ENCODE peak calls at places on chromosomes 2 and 18, in four cellular contexts. O is HepG2, F is K562, M is GM12878. I is an unnamed sample.

GRCh38 chr18:41761329-41762028 is 193.6 kb upstream of the PIK3C3 start:
- DNase-seq in F (no peak), O (no peak), M (no peak), I (peak; percentile 21)

GRCh38 chr2:68412127-68412819 is 47.2 kb downstream of the PLEK start:
- DNase-seq in M (no peak), O (no peak), F (no peak), I (no peak)

GRCh38 chr2:200814917-200815316 is 3.2 kb downstream of the BZW1 start:
- DNase-seq in F (no peak), M (no peak), O (no peak), I (no peak)

GRCh38 chr2:96195410-96196071 is 13.1 kb downstream of the STARD7 start:
- DNase-seq in M (no peak), F (peak; percentile 14), O (peak; percentile 35), I (no peak)

GRCh38 chr2:3288455-3289163 is 89.0 kb downstream of the EIPR1 start:
- DNase-seq in O (no peak), M (no peak), F (no peak), I (no peak)

GRCh38 chr2:134336936-134337335 is 83.1 kb downstream of the MGAT5 start:
- DNase-seq in F (no peak), O (no peak), M (no peak), I (no peak)

GRCh38 chr18:21933931-21934765 is 193.6 kb downstream of the MIB1 start:
- DNase-seq in O (no peak), M (no peak), F (no peak), I (no peak)

GRCh38 chr2:207934720-207935119 is 90.6 kb downstream of the PLEKHM3 start:
- DNase-seq in M (no peak), O (peak; percentile 68), F (no peak), I (no peak)

GRCh38 chr2:209727077-209727476 is 44.6 kb upstream of the UNC80 start:
- DNase-seq in M (no peak), O (peak; percentile 9), F (no peak), I (no peak)

GRCh38 chr2:66301073-66301766 is 133.7 kb upstream of the MEIS1 start:
- DNase-seq in F (no peak), M (no peak), O (no peak), I (no peak)

GRCh38 chr2:144597894-144598593 is 78.1 kb upstream of the ZEB2 start:
- DNase-seq in O (no peak), M (no peak), F (no peak), I (no peak)

DNA sequence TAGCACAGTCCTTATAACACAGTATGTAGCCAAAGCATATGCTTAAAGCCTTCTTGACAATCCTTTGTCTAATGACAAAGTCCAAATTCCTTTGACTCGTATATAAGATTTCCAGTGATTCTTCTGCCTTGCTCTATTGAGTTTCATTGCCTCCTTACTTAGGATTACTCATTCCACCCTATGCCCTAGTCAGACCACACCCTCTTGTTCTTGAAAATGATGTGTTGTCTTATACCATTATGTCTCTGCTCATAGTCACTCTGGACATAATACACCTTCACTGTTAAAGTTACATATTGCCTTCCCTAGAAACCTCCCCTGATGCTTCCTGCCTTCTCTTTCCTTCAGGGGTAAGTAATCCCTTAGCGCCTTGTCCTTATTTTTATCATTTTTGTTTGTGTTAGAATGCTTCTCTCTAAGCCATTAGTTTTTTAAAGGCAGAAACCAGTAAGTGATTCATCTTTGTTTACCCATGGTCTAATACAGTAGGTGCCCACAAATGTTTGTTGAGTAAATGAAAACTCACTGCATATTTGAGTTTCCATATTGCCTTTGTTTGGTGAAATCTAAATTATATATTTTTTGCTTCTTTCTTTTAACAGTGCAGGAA is 19.3 kb downstream of the GPD2 start:
- DNase-seq in O (no peak), M (no peak), F (no peak), I (peak; percentile 65)
- TF ChIP-seq CHD4 in O (no peak), M (no peak), F (no peak), I (no peak)

GRCh38 chr18:12948055-12948804 is 419 bp downstream of the SEH1L start:
- DNase-seq in M (peak; percentile 78), F (peak; percentile 96), O (peak; percentile 87), I (peak; percentile 53)
- TF ChIP-seq EP300 in M (no peak), F (no peak), O (no peak), I (no peak)

DNA sequence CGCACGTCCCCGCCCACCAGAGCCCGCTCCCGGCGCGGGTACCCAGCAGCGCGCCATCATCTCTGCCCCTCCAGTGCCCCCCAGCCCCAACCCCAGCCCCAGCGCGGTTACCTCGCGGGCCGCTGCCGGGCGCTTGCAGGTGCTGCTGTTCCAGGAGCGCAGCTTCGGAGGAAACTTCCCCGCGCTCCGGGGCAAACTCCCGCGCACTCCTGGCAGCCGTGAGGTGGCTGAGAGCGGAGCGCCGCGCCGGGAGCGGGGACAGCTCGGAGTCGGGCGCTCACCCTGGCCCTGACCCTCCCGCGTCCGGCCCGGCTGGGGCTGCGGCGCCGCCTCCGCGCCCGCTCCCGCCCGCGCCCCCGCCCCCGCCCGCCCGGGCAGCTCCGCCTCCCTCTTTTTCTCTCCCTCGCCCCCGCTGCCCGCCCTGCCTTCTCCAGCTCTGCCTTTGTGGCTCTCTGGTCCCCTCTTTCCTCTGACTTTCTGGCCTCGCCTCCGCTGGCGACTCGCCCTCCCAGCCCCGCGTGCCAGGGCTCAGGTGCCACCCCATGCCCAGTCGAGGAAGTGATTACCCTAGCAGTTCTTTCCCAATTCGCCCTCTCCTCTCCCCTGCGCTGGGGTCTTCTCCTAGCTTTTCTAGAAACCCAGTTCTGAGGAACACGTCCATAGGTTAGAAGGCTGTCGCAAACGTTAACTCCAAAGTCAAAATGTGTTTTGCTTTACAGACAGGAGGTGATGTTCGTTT is at the start of gene CHST9:
- DNase-seq in F (no peak), O (no peak), M (no peak), I (no peak)
- H3K4me2 ChIP-seq in F (no peak within 1 kb of the TSS), O (peak within 1 kb of the TSS; percentile 61), M (no peak within 1 kb of the TSS), I (peak within 1 kb of the TSS; percentile 75)

DNA sequence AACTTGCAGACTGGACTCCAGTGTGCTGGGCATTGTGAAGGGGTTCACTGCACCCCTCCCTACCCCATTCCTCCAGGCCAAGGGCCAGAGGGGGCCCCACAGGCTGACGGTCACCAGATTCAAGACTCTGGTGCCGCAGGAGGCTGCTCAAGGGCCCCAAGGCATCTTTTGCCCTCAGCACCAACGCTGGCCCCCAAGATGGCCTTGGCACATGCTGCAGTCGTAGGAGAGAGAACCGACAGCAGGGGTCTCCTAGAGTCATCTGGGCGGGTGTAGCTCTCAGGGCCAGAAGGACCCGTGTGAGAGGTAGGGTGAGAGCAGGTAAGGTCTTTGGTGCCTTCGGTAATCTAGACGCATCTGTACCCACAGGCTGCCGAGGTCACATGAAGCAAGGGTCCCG is 18.7 kb upstream of the ODC1 start:
- DNase-seq in M (no peak), O (no peak), F (no peak), I (no peak)
- TF ChIP-seq CHD4 in M (no peak), O (no peak), F (no peak), I (no peak)

GRCh38 chr2:174606336-174606735 is 8.7 kb upstream of the WIPF1 start:
- DNase-seq in O (no peak), M (no peak), F (no peak), I (peak; percentile 56)
- TF ChIP-seq EP300 in O (no peak), M (no peak), F (no peak), I (peak; percentile 25)